ENCODE peak calls at places on chromosomes 12 and 14, in six cellular contexts. X, V, L, F, C and J are unnamed samples.

GRCh38 chr14:61188936-61189808 is 92.0 kb downstream of the TMEM30B start:
- DNase-seq in V (peak; percentile 43), F (peak; percentile 70), C (peak; percentile 89), X (peak; percentile 70), L (peak; percentile 82), J (peak; percentile 90)

GRCh38 chr12:124686001-124686884 is 118.8 kb upstream of the NCOR2 start:
- DNase-seq in C (no peak), X (peak; percentile 77), V (no peak), F (peak; percentile 62), L (no peak), J (no peak)

GRCh38 chr12:130701402-130701744 is 14.7 kb downstream of the RIMBP2 start:
- DNase-seq in F (no peak), X (no peak), L (no peak), C (no peak), V (no peak), J (no peak)

GRCh38 chr14:51488569-51489220 is 163.0 kb upstream of the FRMD6 start:
- DNase-seq in V (peak; percentile 63), X (no peak), F (no peak), L (no peak), C (no peak), J (no peak)

GRCh38 chr12:54164402-54165145 is 24.2 kb downstream of the SMUG1 start:
- DNase-seq in F (no peak), X (no peak), C (peak; percentile 52), L (peak; percentile 54), V (no peak), J (no peak)

GRCh38 chr14:23365353-23366162 is 586 bp upstream of the EFS start:
- DNase-seq in C (peak; percentile 70), V (peak; percentile 64), X (no peak), L (peak; percentile 68), F (peak; percentile 47), J (peak; percentile 21)

GRCh38 chr14:95700221-95700976 is 13.5 kb downstream of the TCL1A start:
- DNase-seq in L (no peak), V (no peak), F (no peak), X (no peak), C (peak; percentile 68), J (no peak)

GRCh38 chr14:102089621-102090343 is 2.9 kb upstream of the HSP90AA1 start:
- DNase-seq in F (no peak), C (no peak), V (no peak), X (no peak), L (no peak), J (no peak)

GRCh38 chr14:100341301-100342031 is 18.3 kb downstream of the SLC25A47 start:
- DNase-seq in F (no peak), X (peak; percentile 77), C (no peak), L (no peak), V (no peak), J (peak; percentile 93)

GRCh38 chr12:13982010-13982409 is 608 bp upstream of the GRIN2B start:
- DNase-seq in L (peak; percentile 85), V (no peak), X (no peak), C (peak; percentile 88), F (peak; percentile 14), J (no peak)

GRCh38 chr14:71362920-71363584 is 455.8 kb downstream of the PCNX1 start:
- DNase-seq in V (no peak), X (peak; percentile 78), L (no peak), F (no peak), C (no peak), J (peak; percentile 87)

GRCh38 chr12:20154060-20154459 is 214.3 kb upstream of the PDE3A start:
- DNase-seq in C (no peak), F (no peak), V (no peak), L (no peak), X (peak; percentile 36), J (peak; percentile 72)

GRCh38 chr12:30110970-30111586 is 327.3 kb upstream of the TMTC1 start:
- DNase-seq in X (peak; percentile 6), F (peak; percentile 93), V (no peak), C (no peak), L (no peak), J (peak; percentile 74)

GRCh38 chr14:79074501-79074900 is 904.3 kb downstream of the NRXN3 start:
- DNase-seq in F (no peak), X (no peak), C (no peak), V (peak; percentile 86), L (no peak), J (peak; percentile 8)

GRCh38 chr12:202081-202731 is 11.8 kb downstream of the SLC6A12 start:
- DNase-seq in X (no peak), V (peak; percentile 53), C (peak; percentile 82), F (no peak), L (peak; percentile 55), J (no peak)

GRCh38 chr12:119302334-119303132 is 32.0 kb upstream of the CCDC60 start:
- DNase-seq in C (peak; percentile 28), V (no peak), L (peak; percentile 87), X (no peak), F (peak; percentile 19), J (no peak)

GRCh38 chr12:116959198-116959460 is 48.4 kb downstream of the FBXW8 start:
- DNase-seq in C (no peak), L (no peak), X (no peak), F (no peak), V (no peak), J (no peak)

GRCh38 chr14:43894534-43894933 is 612.5 kb downstream of the FSCB start:
- DNase-seq in X (peak; percentile 1), L (peak; percentile 71), C (peak; percentile 83), F (peak; percentile 62), V (no peak), J (no peak)

GRCh38 chr14:21476526-21476924 is 234 bp downstream of the RAB2B start:
- DNase-seq in C (no peak), L (peak; percentile 85), V (peak; percentile 91), F (no peak), X (no peak), J (peak; percentile 70)

GRCh38 chr12:27667540-27667939 is 28.7 kb upstream of the REP15 start:
- DNase-seq in L (no peak), V (no peak), F (no peak), X (peak; percentile 97), C (no peak), J (peak; percentile 86)

GRCh38 chr14:69863083-69863482 is 16.1 kb upstream of the SMOC1 start:
- DNase-seq in V (no peak), X (no peak), C (no peak), F (no peak), L (no peak), J (peak; percentile 43)

GRCh38 chr14:64928239-64929002 is 14.1 kb downstream of the GPX2 start:
- DNase-seq in F (no peak), V (no peak), X (no peak), L (no peak), C (no peak), J (no peak)

GRCh38 chr14:96362071-96362964 is 823 bp downstream of the ATG2B start:
- DNase-seq in L (peak; percentile 63), X (peak; percentile 52), V (peak; percentile 84), C (peak; percentile 33), F (peak; percentile 41), J (peak; percentile 66)

GRCh38 chr12:51009038-51009437 is 17.1 kb downstream of the SLC11A2 start:
- DNase-seq in L (no peak), X (peak; percentile 24), C (no peak), V (peak; percentile 71), F (no peak), J (peak; percentile 53)

GRCh38 chr14:56195727-56196126 is 77.5 kb downstream of the PELI2 start:
- DNase-seq in F (no peak), L (no peak), V (no peak), X (peak; percentile 75), C (no peak), J (peak; percentile 61)

GRCh38 chr12:68837215-68837614 is 29.2 kb downstream of the MDM2 start:
- DNase-seq in V (no peak), C (no peak), F (no peak), X (no peak), L (no peak), J (no peak)

GRCh38 chr12:68841717-68842116 is 33.7 kb downstream of the MDM2 start:
- DNase-seq in C (no peak), V (no peak), X (no peak), F (no peak), L (no peak), J (no peak)

GRCh38 chr12:68839183-68840147 is 31.5 kb downstream of the MDM2 start:
- DNase-seq in V (no peak), X (no peak), L (no peak), C (no peak), F (no peak), J (no peak)

GRCh38 chr12:68835333-68835908 is 27.4 kb downstream of the MDM2 start:
- DNase-seq in V (no peak), F (peak; percentile 55), L (peak; percentile 15), C (no peak), X (no peak), J (no peak)

DNA sequence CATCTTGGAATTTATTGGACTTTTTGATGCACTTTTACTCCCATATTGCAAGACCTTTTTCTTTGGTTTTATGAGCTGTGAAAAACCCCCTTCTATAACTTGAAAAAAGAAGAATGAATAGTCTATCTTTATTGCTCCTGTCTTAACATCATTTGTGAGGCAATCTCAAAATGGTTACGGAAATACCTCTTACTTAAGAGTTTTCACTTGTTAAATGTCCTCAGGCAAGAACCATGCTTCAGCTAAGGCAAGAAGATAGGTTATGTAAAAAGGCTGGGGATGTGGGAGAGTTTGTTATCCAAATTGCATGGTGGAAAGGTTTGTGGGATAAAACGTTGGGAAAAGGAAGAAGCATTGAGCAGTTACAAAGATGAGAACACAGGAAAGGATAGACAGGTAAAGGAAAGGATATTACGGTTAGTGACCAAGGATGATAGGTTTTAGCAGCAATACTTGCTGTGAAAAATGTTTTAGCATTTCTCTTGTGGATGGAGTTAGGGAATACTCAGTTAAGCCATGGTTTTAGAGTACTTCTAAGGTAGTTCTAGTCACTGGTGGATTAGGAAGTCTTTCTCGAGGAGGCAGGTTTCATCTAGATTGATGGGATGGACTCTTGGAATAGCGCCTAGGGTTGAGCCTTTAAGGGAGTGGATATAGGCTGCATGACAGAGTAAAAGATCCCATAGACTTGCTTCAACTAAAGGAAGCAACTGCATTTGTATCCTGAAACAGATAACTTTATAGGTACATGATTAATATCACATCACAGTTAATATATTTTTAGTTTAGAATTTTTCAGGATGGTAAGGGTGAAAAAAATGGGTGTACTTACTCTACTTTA is 30.3 kb downstream of the MDM2 start:
- DNase-seq in L (no peak), X (no peak), F (no peak), V (no peak), C (no peak), J (no peak)
- H3K4me3 ChIP-seq in L (no peak overlapping the region), X (no peak overlapping the region), F (no peak overlapping the region), V (no peak overlapping the region), C (no peak overlapping the region), J (no peak overlapping the region)

GRCh38 chr12:21989819-21990412 is 48.7 kb upstream of the ABCC9 start:
- DNase-seq in V (no peak), X (peak; percentile 62), C (peak; percentile 25), F (peak; percentile 23), L (no peak), J (peak; percentile 75)
- TF ChIP-seq CTCF in V (peak; percentile 57), X (peak; percentile 64), C (peak; percentile 60), F (peak; percentile 67), L (peak; percentile 62), J (peak; percentile 71)

DNA sequence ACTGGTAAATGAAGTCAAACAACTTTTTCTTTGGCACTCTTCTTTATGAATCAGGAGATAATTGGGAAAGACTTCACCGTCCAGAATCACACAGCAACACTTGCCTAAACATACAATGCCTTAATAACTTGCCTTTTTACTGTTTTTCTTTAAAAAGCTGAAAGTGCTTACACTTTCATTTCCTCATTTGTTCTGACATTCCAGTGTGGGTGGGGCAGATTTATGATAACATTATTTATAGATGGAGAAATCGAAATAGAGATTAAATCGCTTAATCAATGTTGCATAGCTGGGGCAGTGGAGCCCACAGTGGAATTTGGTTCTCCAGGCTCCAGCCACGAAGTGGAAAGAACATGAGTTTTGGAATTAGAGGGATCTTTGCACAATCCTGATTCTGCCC is 2.8 kb upstream of the FRS2 start:
- DNase-seq in X (no peak), V (no peak), F (no peak), C (no peak), L (no peak), J (no peak)
- H3K4me3 ChIP-seq in X (no peak overlapping the region), V (no peak overlapping the region), F (no peak overlapping the region), C (peak overlapping the region; percentile 17), L (no peak overlapping the region), J (no peak overlapping the region)

GRCh38 chr12:52650520-52651081 is 1.4 kb downstream of the KRT2 start:
- DNase-seq in V (peak; percentile 81), X (peak; percentile 6), L (no peak), C (no peak), F (no peak), J (no peak)
- TF ChIP-seq CTCF in V (no peak), X (no peak), L (no peak), C (no peak), F (no peak), J (no peak)